ENCODE peak calls at places on chromosomes 6 and 20, in nine cellular contexts. G, C, E, T, B, Y, N, X and M are unnamed samples.

GRCh38 chr6:163254341-163254835 is 160.1 kb upstream of the QKI start:
- DNase-seq in B (no peak), X (no peak), C (no peak), N (no peak), Y (no peak), G (no peak), T (no peak), E (no peak), M (no peak)

GRCh38 chr6:41646026-41646795 is 7.9 kb downstream of the MDFI start:
- DNase-seq in E (no peak), Y (no peak), B (no peak), N (no peak), C (no peak), T (no peak), G (no peak), X (no peak), M (no peak)

GRCh38 chr20:51095755-51096509 is 73.0 kb upstream of the KCNG1 start:
- DNase-seq in B (peak), G (no peak), C (no peak), Y (peak), E (no peak), X (no peak), N (no peak), T (no peak), M (no peak)

GRCh38 chr6:53961679-53962370 is 149.4 kb upstream of the MLIP start:
- DNase-seq in Y (peak), T (no peak), C (no peak), E (no peak), B (peak), X (no peak), N (no peak), G (peak), M (peak)

GRCh38 chr6:166614589-166614988 is 12.5 kb downstream of the RPS6KA2 start:
- DNase-seq in C (no peak), T (no peak), E (no peak), N (no peak), Y (no peak), X (no peak), G (no peak), B (no peak), M (no peak)

GRCh38 chr6:41443616-41444525 is 102.3 kb upstream of the FOXP4 start:
- DNase-seq in B (no peak), Y (peak), C (no peak), E (no peak), X (no peak), N (no peak), G (no peak), T (no peak), M (no peak)

GRCh38 chr6:166353507-166353906 is 11.2 kb upstream of the SFT2D1 start:
- DNase-seq in X (no peak), N (no peak), C (no peak), G (no peak), B (no peak), T (no peak), E (no peak), Y (no peak), M (no peak)

GRCh38 chr20:16145919-16146318 is 427.3 kb downstream of the KIF16B start:
- DNase-seq in X (no peak), N (no peak), T (no peak), Y (no peak), E (no peak), B (no peak), C (no peak), G (no peak), M (no peak)

GRCh38 chr6:13383280-13384163 is 55.2 kb upstream of the TBC1D7 start:
- DNase-seq in T (no peak), N (no peak), G (no peak), E (no peak), C (no peak), X (no peak), Y (peak), B (no peak), M (no peak)

GRCh38 chr6:29009358-29009757 is 4.2 kb upstream of the ZNF311 start:
- DNase-seq in X (no peak), T (no peak), N (no peak), Y (no peak), E (no peak), B (no peak), G (no peak), C (no peak), M (no peak)

GRCh38 chr6:29011276-29011734 is 6.2 kb upstream of the ZNF311 start:
- DNase-seq in N (no peak), G (peak), B (peak), X (no peak), E (no peak), T (no peak), Y (peak), C (no peak), M (no peak)

GRCh38 chr6:29008089-29008488 is 3.0 kb upstream of the ZNF311 start:
- DNase-seq in X (no peak), N (no peak), Y (no peak), T (no peak), B (no peak), G (no peak), E (no peak), C (no peak), M (no peak)

GRCh38 chr6:29005183-29005885 is at the start of gene ZNF311:
- DNase-seq in E (no peak), T (no peak), B (peak), G (peak), X (no peak), C (no peak), Y (peak), N (no peak), M (no peak)
- H3K4me3 ChIP-seq in E (peak), T (peak), B (peak), G (peak), X (peak), C (peak), Y (peak), N (peak), M (peak)

GRCh38 chr6:69185276-69185675 is 550.2 kb downstream of the ADGRB3 start:
- DNase-seq in E (no peak), B (no peak), Y (no peak), C (no peak), T (no peak), G (no peak), X (no peak), N (no peak), M (no peak)

GRCh38 chr6:69181964-69182363 is 546.9 kb downstream of the ADGRB3 start:
- DNase-seq in X (no peak), B (no peak), N (no peak), C (no peak), T (no peak), Y (no peak), G (no peak), E (no peak), M (no peak)

GRCh38 chr6:69180361-69181067 is 545.4 kb downstream of the ADGRB3 start:
- DNase-seq in E (no peak), T (no peak), X (no peak), N (no peak), C (no peak), Y (no peak), G (no peak), B (no peak), M (no peak)

GRCh38 chr6:69179681-69180080 is 544.6 kb downstream of the ADGRB3 start:
- DNase-seq in T (no peak), X (no peak), B (no peak), Y (no peak), G (no peak), N (no peak), C (no peak), E (no peak), M (no peak)
- TF ChIP-seq CTCF in T (no peak), X (no peak), B (no peak), Y (no peak), G (no peak), N (no peak), C (no peak), E (no peak), M (peak)

DNA sequence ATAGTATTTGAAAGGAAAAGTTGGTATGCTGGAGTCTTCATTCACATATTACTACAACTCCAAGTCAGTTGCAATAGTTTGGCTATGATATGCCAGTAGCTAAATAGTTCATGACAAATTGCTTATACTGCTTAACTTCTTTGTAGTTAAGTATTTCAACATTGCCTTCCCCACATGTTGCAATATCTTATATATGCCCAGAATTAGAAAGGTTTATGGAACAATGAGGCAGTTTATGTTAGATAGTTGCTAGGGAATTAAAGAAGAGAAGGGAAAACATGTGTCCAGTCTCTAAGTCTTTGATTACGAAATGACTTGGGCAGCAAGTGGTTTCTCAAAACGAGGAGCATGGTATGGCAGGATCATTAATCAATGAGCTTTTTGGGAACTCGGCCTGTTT is 145.8 kb downstream of the PLCB4 start:
- DNase-seq in G (no peak), T (no peak), X (peak), B (no peak), C (no peak), Y (peak), E (peak), N (no peak), M (peak)
- H3K4me3 ChIP-seq in G (no peak), T (no peak), X (no peak), B (no peak), C (no peak), Y (no peak), E (no peak), N (no peak), M (no peak)

DNA sequence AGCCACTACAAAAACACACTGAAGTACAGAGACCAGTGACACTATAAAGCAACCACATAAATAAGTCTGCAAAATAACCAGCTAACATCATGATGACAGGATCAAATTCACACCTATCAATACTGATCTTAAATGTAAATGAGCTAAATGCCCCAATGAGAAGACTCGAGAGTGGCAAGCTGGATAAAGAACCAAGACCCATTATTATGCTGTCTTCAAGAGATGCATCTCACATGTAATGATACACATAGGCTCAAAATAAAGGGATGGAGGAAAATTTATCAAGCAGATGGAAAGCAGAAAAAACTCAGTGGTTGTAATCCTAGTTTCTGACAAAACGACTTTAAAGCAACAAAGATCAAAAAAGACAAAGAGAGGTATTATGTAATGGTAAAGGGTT is 138.1 kb upstream of the PLN start:
- DNase-seq in T (no peak), N (no peak), X (no peak), C (no peak), Y (peak), B (no peak), E (no peak), G (no peak), M (no peak)
- TF ChIP-seq CTCF in T (no peak), N (no peak), X (no peak), C (no peak), Y (no peak), B (no peak), E (no peak), G (no peak), M (no peak)

GRCh38 chr6:16199792-16200191 is 38.6 kb upstream of the GMPR start:
- DNase-seq in N (no peak), T (no peak), Y (no peak), G (peak), E (no peak), B (peak), C (no peak), X (no peak), M (no peak)

GRCh38 chr6:16198061-16198705 is 40.2 kb upstream of the GMPR start:
- DNase-seq in E (no peak), G (no peak), C (no peak), Y (no peak), T (no peak), B (no peak), X (no peak), N (no peak), M (no peak)

GRCh38 chr6:16201706-16202105 is 36.7 kb upstream of the GMPR start:
- DNase-seq in B (no peak), X (no peak), E (no peak), C (no peak), T (no peak), N (no peak), Y (no peak), G (no peak), M (no peak)

GRCh38 chr6:16196958-16197576 is 41.3 kb upstream of the GMPR start:
- DNase-seq in E (no peak), N (no peak), X (no peak), Y (no peak), T (no peak), B (no peak), G (no peak), C (no peak), M (no peak)

GRCh38 chr6:16200231-16200941 is 38.0 kb upstream of the GMPR start:
- DNase-seq in X (no peak), B (no peak), N (no peak), T (no peak), Y (peak), G (no peak), C (no peak), E (no peak), M (peak)
- H3K4me3 ChIP-seq in X (peak), B (no peak), N (no peak), T (no peak), Y (no peak), G (no peak), C (no peak), E (no peak), M (peak)

GRCh38 chr6:43805695-43806040 is 35.7 kb downstream of the VEGFA start:
- DNase-seq in C (no peak), N (no peak), X (no peak), T (no peak), E (no peak), B (no peak), G (no peak), Y (no peak), M (no peak)

GRCh38 chr6:43804550-43805223 is 34.7 kb downstream of the VEGFA start:
- DNase-seq in B (no peak), X (no peak), C (no peak), G (no peak), Y (no peak), T (no peak), E (no peak), N (no peak), M (no peak)

GRCh38 chr6:43806041-43806757 is 36.2 kb downstream of the VEGFA start:
- DNase-seq in Y (no peak), B (no peak), N (no peak), E (no peak), C (no peak), T (no peak), X (no peak), G (no peak), M (no peak)

GRCh38 chr6:43803055-43803782 is 33.2 kb downstream of the VEGFA start:
- DNase-seq in Y (peak), G (no peak), C (no peak), N (no peak), T (no peak), B (no peak), E (no peak), X (no peak), M (no peak)

GRCh38 chr6:43803783-43804549 is 34.0 kb downstream of the VEGFA start:
- DNase-seq in N (no peak), E (no peak), X (no peak), T (no peak), Y (peak), B (no peak), C (no peak), G (no peak), M (no peak)
- TF ChIP-seq CTCF in N (no peak), E (no peak), X (no peak), T (no peak), Y (no peak), B (no peak), C (no peak), G (no peak), M (no peak)

GRCh38 chr20:60057123-60057865 is 99.1 kb downstream of the CDH26 start:
- DNase-seq in T (peak), C (peak), G (peak), E (no peak), N (peak), Y (peak), B (peak), X (no peak), M (no peak)
- H3K4me3 ChIP-seq in T (no peak), C (no peak), G (no peak), E (no peak), N (no peak), Y (no peak), B (no peak), X (no peak), M (no peak)

DNA sequence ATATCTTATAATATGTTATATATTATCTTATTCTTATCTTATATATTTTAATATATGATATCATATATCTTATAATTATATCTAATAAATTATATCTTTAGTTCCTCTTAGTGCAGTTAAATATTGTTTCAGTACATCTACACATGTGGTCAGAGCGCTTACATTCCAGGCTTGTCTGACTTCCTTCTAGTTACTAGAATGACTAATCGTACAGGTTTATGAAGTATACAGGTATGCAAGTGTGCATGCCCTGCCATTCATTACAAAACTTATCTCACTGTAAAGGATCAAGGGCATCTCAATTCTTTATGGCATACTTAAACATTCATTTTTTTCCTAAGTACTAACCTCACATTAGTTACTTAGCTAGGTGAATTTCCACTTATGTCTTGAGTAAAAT is 1278.0 kb upstream of the MAP3K7 start:
- DNase-seq in B (no peak), E (no peak), G (no peak), X (no peak), C (no peak), T (no peak), N (no peak), Y (no peak), M (no peak)
- TF ChIP-seq CTCF in B (no peak), E (no peak), G (no peak), X (no peak), C (no peak), T (no peak), N (no peak), Y (no peak), M (no peak)

GRCh38 chr6:152573762-152574161 is 63.4 kb downstream of the SYNE1 start:
- DNase-seq in G (no peak), Y (peak), X (no peak), N (no peak), T (no peak), B (no peak), E (no peak), C (no peak), M (no peak)
- H3K4me3 ChIP-seq in G (no peak), Y (no peak), X (no peak), N (no peak), T (no peak), B (no peak), E (no peak), C (no peak), M (no peak)

GRCh38 chr6:4309540-4309939 is 174.2 kb upstream of the ECI2 start:
- DNase-seq in X (no peak), B (no peak), Y (no peak), E (no peak), T (no peak), G (no peak), N (no peak), C (no peak), M (no peak)

GRCh38 chr6:4316867-4317400 is 181.6 kb upstream of the ECI2 start:
- DNase-seq in E (peak), G (no peak), T (peak), Y (peak), N (no peak), B (no peak), X (peak), C (no peak), M (peak)

GRCh38 chr6:4314201-4314707 is 178.9 kb upstream of the ECI2 start:
- DNase-seq in G (no peak), X (no peak), Y (no peak), T (no peak), N (no peak), E (no peak), B (no peak), C (no peak), M (no peak)

GRCh38 chr6:4311976-4312860 is 176.8 kb upstream of the ECI2 start:
- DNase-seq in Y (no peak), X (no peak), N (no peak), G (no peak), B (no peak), T (no peak), E (no peak), C (no peak), M (no peak)

DNA sequence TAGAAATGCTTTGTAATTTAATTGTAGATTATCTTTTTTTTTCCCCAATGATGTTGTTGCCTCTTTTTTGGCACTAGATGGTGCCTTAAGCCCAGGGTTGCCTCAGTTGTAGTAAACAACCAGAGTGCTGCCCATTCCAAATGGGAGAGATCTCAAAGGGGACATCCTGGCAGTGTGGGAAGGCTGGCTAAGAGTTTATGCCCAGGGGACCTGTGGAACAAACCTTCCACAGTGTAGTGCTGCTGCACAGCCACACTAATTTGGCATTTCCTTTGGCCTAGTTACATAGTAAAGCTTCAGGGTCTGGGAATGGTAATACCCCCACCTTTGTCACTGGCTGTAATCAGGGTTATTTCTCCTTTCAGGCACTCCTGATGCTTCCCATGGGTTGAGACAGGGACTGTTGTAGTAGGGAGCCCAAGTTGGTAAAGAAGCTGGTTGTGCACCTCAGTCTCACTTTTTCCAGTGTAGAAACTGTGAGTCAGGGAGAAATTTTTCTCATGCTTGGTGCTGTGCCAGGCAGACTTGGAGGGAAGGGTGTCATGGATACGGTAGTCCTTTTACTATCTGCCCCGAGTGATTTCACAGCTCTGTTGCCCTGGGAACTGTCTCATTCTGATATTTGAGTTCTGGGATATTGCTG is 177.8 kb upstream of the ECI2 start:
- DNase-seq in C (peak), B (peak), G (peak), N (no peak), E (peak), X (peak), T (peak), Y (peak), M (peak)
- TF ChIP-seq CTCF in C (peak), B (peak), G (peak), N (no peak), E (peak), X (peak), T (peak), Y (peak), M (peak)